ENCODE peak calls at places on chromosomes 4 and X, in nine cellular contexts. One of them, this sample, is unnamed.

GRCh38 chr4:140103676-140104075 is 50.3 kb downstream of the MAML3 start:
- DNase-seq in iPS DF 6.9: no peak
- DNase-seq in hepatocyte: no peak
- DNase-seq in effector memory CD4-positive, alpha-beta T cell: no peak
- DNase-seq in CD4-positive, alpha-beta memory T cell: peak; percentile 21
- DNase-seq in heart right ventricle: no peak
- DNase-seq in left lung: no peak
- DNase-seq in thoracic aorta: no peak
- DNase-seq in PC-3: peak; percentile 60
- DNase-seq in this sample: peak; percentile 60

GRCh38 chr4:78441786-78442185 is 109.8 kb upstream of the ANXA3 start:
- DNase-seq in heart right ventricle: no peak
- DNase-seq in effector memory CD4-positive, alpha-beta T cell: no peak
- DNase-seq in left lung: no peak
- DNase-seq in thoracic aorta: no peak
- DNase-seq in iPS DF 6.9: no peak
- DNase-seq in PC-3: no peak
- DNase-seq in hepatocyte: no peak
- DNase-seq in CD4-positive, alpha-beta memory T cell: no peak
- DNase-seq in this sample: no peak

GRCh38 chr4:84379881-84380618 is 119.0 kb downstream of the NKX6-1 start:
- DNase-seq in left lung: no peak
- DNase-seq in CD4-positive, alpha-beta memory T cell: no peak
- DNase-seq in effector memory CD4-positive, alpha-beta T cell: no peak
- DNase-seq in hepatocyte: no peak
- DNase-seq in heart right ventricle: no peak
- DNase-seq in PC-3: peak; percentile 81
- DNase-seq in thoracic aorta: no peak
- DNase-seq in iPS DF 6.9: no peak
- DNase-seq in this sample: peak; percentile 47

GRCh38 chr4:161696957-161697356 is 466.8 kb downstream of the FSTL5 start:
- DNase-seq in effector memory CD4-positive, alpha-beta T cell: no peak
- DNase-seq in hepatocyte: no peak
- DNase-seq in left lung: no peak
- DNase-seq in PC-3: peak; percentile 33
- DNase-seq in CD4-positive, alpha-beta memory T cell: no peak
- DNase-seq in heart right ventricle: no peak
- DNase-seq in iPS DF 6.9: no peak
- DNase-seq in thoracic aorta: no peak
- DNase-seq in this sample: no peak

GRCh38 chrX:52933213-52933612 is 25.1 kb downstream of the FAM156A start:
- DNase-seq in heart right ventricle: no peak
- DNase-seq in CD4-positive, alpha-beta memory T cell: no peak
- DNase-seq in hepatocyte: no peak
- DNase-seq in iPS DF 6.9: no peak
- DNase-seq in left lung: no peak
- DNase-seq in PC-3: no peak
- DNase-seq in effector memory CD4-positive, alpha-beta T cell: no peak
- DNase-seq in thoracic aorta: no peak
- DNase-seq in this sample: no peak

GRCh38 chr4:84796388-84796787 is 170.1 kb downstream of the WDFY3 start:
- DNase-seq in heart right ventricle: no peak
- DNase-seq in hepatocyte: no peak
- DNase-seq in left lung: no peak
- DNase-seq in CD4-positive, alpha-beta memory T cell: no peak
- DNase-seq in iPS DF 6.9: no peak
- DNase-seq in effector memory CD4-positive, alpha-beta T cell: no peak
- DNase-seq in PC-3: no peak
- DNase-seq in thoracic aorta: no peak
- DNase-seq in this sample: no peak

GRCh38 chr4:168832746-168833575 is 177.1 kb downstream of the CBR4 start:
- DNase-seq in CD4-positive, alpha-beta memory T cell: no peak
- DNase-seq in heart right ventricle: peak; percentile 53
- DNase-seq in PC-3: no peak
- DNase-seq in iPS DF 6.9: no peak
- DNase-seq in thoracic aorta: no peak
- DNase-seq in effector memory CD4-positive, alpha-beta T cell: no peak
- DNase-seq in left lung: no peak
- DNase-seq in hepatocyte: peak; percentile 51
- DNase-seq in this sample: no peak

GRCh38 chr4:122978109-122978508 is 55.7 kb upstream of the NUDT6 start:
- DNase-seq in thoracic aorta: no peak
- DNase-seq in left lung: no peak
- DNase-seq in PC-3: no peak
- DNase-seq in hepatocyte: no peak
- DNase-seq in CD4-positive, alpha-beta memory T cell: no peak
- DNase-seq in heart right ventricle: no peak
- DNase-seq in iPS DF 6.9: no peak
- DNase-seq in effector memory CD4-positive, alpha-beta T cell: no peak
- DNase-seq in this sample: no peak

GRCh38 chr4:17111959-17112659 is 213.7 kb upstream of the LDB2 start:
- DNase-seq in hepatocyte: peak; percentile 13
- DNase-seq in iPS DF 6.9: peak; percentile 39
- DNase-seq in effector memory CD4-positive, alpha-beta T cell: no peak
- DNase-seq in PC-3: no peak
- DNase-seq in thoracic aorta: no peak
- DNase-seq in left lung: no peak
- DNase-seq in CD4-positive, alpha-beta memory T cell: no peak
- DNase-seq in heart right ventricle: no peak
- DNase-seq in this sample: no peak

GRCh38 chrX:43962636-43963035 is 10.6 kb downstream of the NDP start:
- DNase-seq in thoracic aorta: no peak
- DNase-seq in left lung: no peak
- DNase-seq in effector memory CD4-positive, alpha-beta T cell: no peak
- DNase-seq in hepatocyte: no peak
- DNase-seq in CD4-positive, alpha-beta memory T cell: no peak
- DNase-seq in iPS DF 6.9: no peak
- DNase-seq in PC-3: no peak
- DNase-seq in heart right ventricle: no peak
- DNase-seq in this sample: no peak

GRCh38 chr4:165301833-165302232 is 25.6 kb upstream of the MSMO1 start:
- DNase-seq in CD4-positive, alpha-beta memory T cell: peak; percentile 7
- DNase-seq in effector memory CD4-positive, alpha-beta T cell: no peak
- DNase-seq in thoracic aorta: no peak
- DNase-seq in left lung: no peak
- DNase-seq in heart right ventricle: no peak
- DNase-seq in iPS DF 6.9: no peak
- DNase-seq in hepatocyte: no peak
- DNase-seq in PC-3: no peak
- DNase-seq in this sample: peak; percentile 16

GRCh38 chr4:26687728-26688127 is 103.8 kb downstream of the TBC1D19 start:
- DNase-seq in effector memory CD4-positive, alpha-beta T cell: no peak
- DNase-seq in hepatocyte: no peak
- DNase-seq in CD4-positive, alpha-beta memory T cell: no peak
- DNase-seq in PC-3: peak; percentile 72
- DNase-seq in left lung: no peak
- DNase-seq in heart right ventricle: no peak
- DNase-seq in thoracic aorta: no peak
- DNase-seq in iPS DF 6.9: no peak
- DNase-seq in this sample: peak; percentile 79

GRCh38 chrX:130053236-130053635 is 57.1 kb downstream of the ELF4 start:
- DNase-seq in PC-3: no peak
- DNase-seq in effector memory CD4-positive, alpha-beta T cell: no peak
- DNase-seq in heart right ventricle: no peak
- DNase-seq in CD4-positive, alpha-beta memory T cell: no peak
- DNase-seq in iPS DF 6.9: no peak
- DNase-seq in thoracic aorta: no peak
- DNase-seq in left lung: no peak
- DNase-seq in hepatocyte: no peak
- DNase-seq in this sample: no peak

GRCh38 chrX:70455366-70456202 is 10.9 kb downstream of the DLG3 start:
- DNase-seq in thoracic aorta: no peak
- DNase-seq in hepatocyte: peak; percentile 50
- DNase-seq in heart right ventricle: no peak
- DNase-seq in iPS DF 6.9: no peak
- DNase-seq in left lung: no peak
- DNase-seq in CD4-positive, alpha-beta memory T cell: no peak
- DNase-seq in effector memory CD4-positive, alpha-beta T cell: no peak
- DNase-seq in PC-3: peak; percentile 46
- DNase-seq in this sample: no peak

GRCh38 chr4:144174401-144175067 is 34.0 kb upstream of the GYPA start:
- DNase-seq in hepatocyte: peak; percentile 74
- DNase-seq in heart right ventricle: no peak
- DNase-seq in effector memory CD4-positive, alpha-beta T cell: no peak
- DNase-seq in thoracic aorta: no peak
- DNase-seq in CD4-positive, alpha-beta memory T cell: peak; percentile 41
- DNase-seq in PC-3: peak; percentile 81
- DNase-seq in iPS DF 6.9: no peak
- DNase-seq in left lung: no peak
- DNase-seq in this sample: peak; percentile 49

GRCh38 chrX:45801554-45801953 is 600.9 kb upstream of the DIPK2B start:
- DNase-seq in effector memory CD4-positive, alpha-beta T cell: no peak
- DNase-seq in thoracic aorta: no peak
- DNase-seq in heart right ventricle: no peak
- DNase-seq in left lung: no peak
- DNase-seq in hepatocyte: peak; percentile 35
- DNase-seq in CD4-positive, alpha-beta memory T cell: peak; percentile 46
- DNase-seq in iPS DF 6.9: no peak
- DNase-seq in PC-3: peak; percentile 71
- DNase-seq in this sample: peak; percentile 24

GRCh38 chr4:128981377-128981776 is 112.0 kb downstream of the SCLT1 start:
- DNase-seq in CD4-positive, alpha-beta memory T cell: no peak
- DNase-seq in effector memory CD4-positive, alpha-beta T cell: no peak
- DNase-seq in PC-3: no peak
- DNase-seq in thoracic aorta: no peak
- DNase-seq in iPS DF 6.9: no peak
- DNase-seq in left lung: no peak
- DNase-seq in hepatocyte: no peak
- DNase-seq in heart right ventricle: no peak
- DNase-seq in this sample: no peak

GRCh38 chrX:129606918-129607317 is 47.8 kb downstream of the APLN start:
- DNase-seq in iPS DF 6.9: no peak
- DNase-seq in hepatocyte: peak; percentile 75
- DNase-seq in left lung: no peak
- DNase-seq in effector memory CD4-positive, alpha-beta T cell: peak; percentile 21
- DNase-seq in heart right ventricle: no peak
- DNase-seq in PC-3: peak; percentile 77
- DNase-seq in thoracic aorta: no peak
- DNase-seq in CD4-positive, alpha-beta memory T cell: peak; percentile 53
- DNase-seq in this sample: peak; percentile 12

GRCh38 chr4:173457893-173458292 is 59.0 kb upstream of the SCRG1 start:
- DNase-seq in heart right ventricle: no peak
- DNase-seq in iPS DF 6.9: no peak
- DNase-seq in hepatocyte: no peak
- DNase-seq in thoracic aorta: no peak
- DNase-seq in PC-3: no peak
- DNase-seq in CD4-positive, alpha-beta memory T cell: no peak
- DNase-seq in left lung: no peak
- DNase-seq in effector memory CD4-positive, alpha-beta T cell: no peak
- DNase-seq in this sample: no peak

GRCh38 chrX:1316527-1316926 is 20.1 kb upstream of the IL3RA start:
- DNase-seq in thoracic aorta: no peak
- DNase-seq in CD4-positive, alpha-beta memory T cell: no peak
- DNase-seq in hepatocyte: no peak
- DNase-seq in PC-3: no peak
- DNase-seq in iPS DF 6.9: no peak
- DNase-seq in heart right ventricle: peak; percentile 48
- DNase-seq in effector memory CD4-positive, alpha-beta T cell: no peak
- DNase-seq in left lung: peak; percentile 88
- DNase-seq in this sample: no peak

DNA sequence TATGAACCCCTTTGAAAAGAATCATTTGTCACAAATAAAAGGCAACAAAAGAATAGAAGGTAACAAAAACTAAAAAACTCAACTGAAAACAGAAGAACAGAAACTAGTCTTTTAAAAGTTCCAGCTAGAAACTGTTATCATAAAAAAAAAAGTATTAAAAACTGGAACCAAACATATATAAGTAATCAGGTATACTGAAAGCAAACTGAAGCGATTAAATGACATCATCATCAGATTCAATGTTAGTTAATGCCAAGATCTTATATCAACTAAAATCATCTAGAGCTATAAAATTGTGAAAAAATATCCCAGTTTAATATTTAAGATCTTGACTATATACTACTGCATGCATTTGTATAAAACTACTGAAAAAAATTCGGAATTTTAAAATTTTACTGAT is 36.0 kb downstream of the CENPE start:
- DNase-seq in iPS DF 6.9: no peak
- DNase-seq in CD4-positive, alpha-beta memory T cell: no peak
- DNase-seq in hepatocyte: no peak
- DNase-seq in heart right ventricle: no peak
- DNase-seq in left lung: no peak
- DNase-seq in PC-3: no peak
- DNase-seq in effector memory CD4-positive, alpha-beta T cell: no peak
- DNase-seq in thoracic aorta: no peak
- DNase-seq in this sample: no peak
- H3K36me3 ChIP-seq in iPS DF 6.9: no peaks in the 10 kb centered on the region
- H3K36me3 ChIP-seq in CD4-positive, alpha-beta memory T cell: no peaks in the 10 kb centered on the region
- H3K36me3 ChIP-seq in hepatocyte: no peaks in the 10 kb centered on the region
- H3K36me3 ChIP-seq in heart right ventricle: no peaks in the 10 kb centered on the region
- H3K36me3 ChIP-seq in left lung: no peaks in the 10 kb centered on the region
- H3K36me3 ChIP-seq in PC-3: peaks cover 27% of the 10 kb centered on the region
- H3K36me3 ChIP-seq in effector memory CD4-positive, alpha-beta T cell: no peaks in the 10 kb centered on the region
- H3K36me3 ChIP-seq in thoracic aorta: no peaks in the 10 kb centered on the region
- H3K36me3 ChIP-seq in this sample: no peaks in the 10 kb centered on the region

DNA sequence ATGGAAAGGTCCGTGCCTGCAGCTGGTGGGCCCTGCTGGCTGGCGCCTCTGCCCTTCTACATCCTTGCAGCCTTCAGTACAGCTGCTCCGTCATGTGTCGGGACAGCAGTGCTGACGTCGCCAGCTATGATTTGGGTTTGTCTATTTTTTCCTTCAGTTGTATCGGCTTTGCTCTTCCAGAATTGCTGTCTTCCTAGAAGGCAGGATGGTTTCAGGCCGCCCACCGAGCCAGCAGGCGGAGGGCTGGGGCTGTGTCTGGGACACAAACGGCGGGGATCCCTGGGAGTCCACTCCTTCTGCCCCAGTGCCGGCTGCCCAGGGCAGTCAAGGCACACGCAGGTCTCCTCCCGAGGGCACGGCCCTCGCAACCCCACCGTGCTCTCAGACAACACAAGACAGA is 32.2 kb upstream of the CPLX1 start:
- DNase-seq in effector memory CD4-positive, alpha-beta T cell: no peak
- DNase-seq in thoracic aorta: no peak
- DNase-seq in CD4-positive, alpha-beta memory T cell: no peak
- DNase-seq in left lung: no peak
- DNase-seq in hepatocyte: no peak
- DNase-seq in heart right ventricle: no peak
- DNase-seq in PC-3: no peak
- DNase-seq in iPS DF 6.9: no peak
- DNase-seq in this sample: no peak
- H3K36me3 ChIP-seq in effector memory CD4-positive, alpha-beta T cell: peaks cover 57% of the 10 kb centered on the region
- H3K36me3 ChIP-seq in thoracic aorta: peaks cover 40% of the 10 kb centered on the region
- H3K36me3 ChIP-seq in CD4-positive, alpha-beta memory T cell: peaks cover 40% of the 10 kb centered on the region
- H3K36me3 ChIP-seq in left lung: no peaks in the 10 kb centered on the region
- H3K36me3 ChIP-seq in hepatocyte: no peaks in the 10 kb centered on the region
- H3K36me3 ChIP-seq in heart right ventricle: peaks cover 94% of the 10 kb centered on the region
- H3K36me3 ChIP-seq in PC-3: no peaks in the 10 kb centered on the region
- H3K36me3 ChIP-seq in iPS DF 6.9: peaks cover 23% of the 10 kb centered on the region
- H3K36me3 ChIP-seq in this sample: peaks cover 50% of the 10 kb centered on the region

GRCh38 chrX:20159811-20160385 is 18.3 kb upstream of the EIF1AX start:
- DNase-seq in left lung: no peak
- DNase-seq in heart right ventricle: no peak
- DNase-seq in PC-3: no peak
- DNase-seq in CD4-positive, alpha-beta memory T cell: no peak
- DNase-seq in hepatocyte: no peak
- DNase-seq in iPS DF 6.9: no peak
- DNase-seq in effector memory CD4-positive, alpha-beta T cell: no peak
- DNase-seq in thoracic aorta: no peak
- DNase-seq in this sample: no peak
- H3K36me3 ChIP-seq in left lung: no peaks in the 10 kb centered on the region
- H3K36me3 ChIP-seq in heart right ventricle: peaks cover 97% of the 10 kb centered on the region
- H3K36me3 ChIP-seq in PC-3: peaks cover 14% of the 10 kb centered on the region
- H3K36me3 ChIP-seq in CD4-positive, alpha-beta memory T cell: peaks cover 28% of the 10 kb centered on the region
- H3K36me3 ChIP-seq in hepatocyte: no peaks in the 10 kb centered on the region
- H3K36me3 ChIP-seq in iPS DF 6.9: no peaks in the 10 kb centered on the region
- H3K36me3 ChIP-seq in effector memory CD4-positive, alpha-beta T cell: peaks cover 28% of the 10 kb centered on the region
- H3K36me3 ChIP-seq in thoracic aorta: no peaks in the 10 kb centered on the region
- H3K36me3 ChIP-seq in this sample: peaks cover 7% of the 10 kb centered on the region

GRCh38 chr4:3223986-3224748 is 24.8 kb upstream of the MSANTD1 start:
- DNase-seq in hepatocyte: no peak
- DNase-seq in thoracic aorta: no peak
- DNase-seq in heart right ventricle: no peak
- DNase-seq in effector memory CD4-positive, alpha-beta T cell: no peak
- DNase-seq in PC-3: no peak
- DNase-seq in iPS DF 6.9: no peak
- DNase-seq in CD4-positive, alpha-beta memory T cell: no peak
- DNase-seq in left lung: no peak
- DNase-seq in this sample: no peak
- H3K36me3 ChIP-seq in hepatocyte: no peaks in the 10 kb centered on the region
- H3K36me3 ChIP-seq in thoracic aorta: peaks cover 36% of the 10 kb centered on the region
- H3K36me3 ChIP-seq in heart right ventricle: peaks cover 88% of the 10 kb centered on the region
- H3K36me3 ChIP-seq in effector memory CD4-positive, alpha-beta T cell: peaks cover 80% of the 10 kb centered on the region
- H3K36me3 ChIP-seq in PC-3: peaks cover 3% of the 10 kb centered on the region
- H3K36me3 ChIP-seq in iPS DF 6.9: peaks cover 21% of the 10 kb centered on the region
- H3K36me3 ChIP-seq in CD4-positive, alpha-beta memory T cell: peaks cover 58% of the 10 kb centered on the region
- H3K36me3 ChIP-seq in left lung: no peaks in the 10 kb centered on the region
- H3K36me3 ChIP-seq in this sample: peaks cover 64% of the 10 kb centered on the region